ENCODE peak calls at places on chromosomes 4 and X, in five cellular contexts. L is WERI-Rb-1, Q is PC-3, A is RWPE1, O is coronary artery. P is an unnamed sample.

GRCh38 chrX:153871451-153871850 is 14.5 kb downstream of the L1CAM start:
- DNase-seq in O (no peak), L (no peak), Q (no peak), A (no peak), P (no peak)

GRCh38 chr4:80788798-80789197 is 241.7 kb upstream of the BMP3 start:
- DNase-seq in O (no peak), Q (no peak), L (no peak), A (no peak), P (no peak)

GRCh38 chr4:114257516-114257915 is 278.1 kb upstream of the ARSJ start:
- DNase-seq in L (no peak), A (no peak), O (no peak), Q (peak; percentile 6), P (no peak)

GRCh38 chr4:52861171-52861873 is 795 bp upstream of the RASL11B start:
- DNase-seq in Q (no peak), A (no peak), L (no peak), O (no peak), P (no peak)

GRCh38 chrX:14030248-14030592 is 528 bp upstream of the GEMIN8 start:
- DNase-seq in Q (peak; percentile 29), L (no peak), O (no peak), A (no peak), P (no peak)

GRCh38 chr4:173281420-173282333 is 52.5 kb downstream of the HMGB2 start:
- DNase-seq in O (no peak), A (no peak), Q (no peak), L (no peak), P (no peak)

GRCh38 chr4:15327311-15328298 is 100.2 kb upstream of the C1QTNF7 start:
- DNase-seq in O (no peak), L (no peak), Q (no peak), A (no peak), P (no peak)

GRCh38 chrX:47191331-47191730 is 2.3 kb upstream of the UBA1 start:
- DNase-seq in A (peak; percentile 45), O (no peak), Q (peak; percentile 44), L (no peak), P (no peak)

GRCh38 chrX:49858341-49858740 is 20.9 kb upstream of the USP27X start:
- DNase-seq in A (no peak), Q (no peak), L (no peak), O (no peak), P (no peak)

GRCh38 chr4:134585972-134586371 is 384.4 kb upstream of the PABPC4L start:
- DNase-seq in L (no peak), O (no peak), Q (no peak), A (no peak), P (no peak)

GRCh38 chrX:24870143-24870542 is 145.6 kb downstream of the ARX start:
- DNase-seq in A (no peak), L (no peak), Q (peak; percentile 33), O (no peak), P (no peak)

GRCh38 chrX:135740683-135741149 is 27.3 kb downstream of the CT45A3 start:
- DNase-seq in L (peak; percentile 40), Q (peak; percentile 54), O (no peak), A (peak; percentile 4), P (no peak)

GRCh38 chr4:118193421-118193820 is 159.1 kb downstream of the NDST3 start:
- DNase-seq in A (no peak), Q (no peak), L (no peak), O (no peak), P (no peak)

GRCh38 chr4:87243426-87244053 is 23.1 kb upstream of the KLHL8 start:
- DNase-seq in O (no peak), L (no peak), Q (no peak), A (no peak), P (no peak)

GRCh38 chr4:129344058-129344457 is 248.1 kb downstream of the C4orf33 start:
- DNase-seq in Q (peak; percentile 71), O (no peak), A (peak; percentile 53), L (peak; percentile 32), P (no peak)

GRCh38 chr4:153447175-153447887 is 18.8 kb upstream of the TMEM131L start:
- DNase-seq in L (no peak), Q (no peak), O (no peak), A (no peak), P (no peak)

GRCh38 chrX:26262121-26262523 is 46.2 kb downstream of the MAGEB5 start:
- DNase-seq in L (no peak), A (peak; percentile 1), Q (peak; percentile 7), O (no peak), P (no peak)

GRCh38 chrX:112147206-112147605 is 64.6 kb upstream of the TRPC5 start:
- DNase-seq in Q (peak; percentile 3), A (peak; percentile 1), O (no peak), L (peak; percentile 45), P (no peak)

GRCh38 chr4:37693450-37694190 is 7.4 kb upstream of the RELL1 start:
- DNase-seq in O (no peak), A (peak; percentile 81), Q (peak; percentile 86), L (no peak), P (peak; percentile 50)

GRCh38 chrX:38500886-38501285 is 60.5 kb upstream of the TSPAN7 start:
- DNase-seq in Q (no peak), O (no peak), A (no peak), L (no peak), P (no peak)

GRCh38 chrX:68413254-68413653 is 20.0 kb downstream of the OPHN1 start:
- DNase-seq in L (no peak), Q (no peak), O (no peak), A (no peak), P (no peak)

GRCh38 chr4:78417603-78418002 is 134.0 kb upstream of the ANXA3 start:
- DNase-seq in O (no peak), L (no peak), Q (no peak), A (peak; percentile 19), P (no peak)

GRCh38 chr4:166421556-166422156 is 548.6 kb downstream of the TLL1 start:
- DNase-seq in A (no peak), Q (peak; percentile 28), O (no peak), L (no peak), P (no peak)

GRCh38 chr4:57309658-57310057 is 199.5 kb upstream of the IGFBP7 start:
- DNase-seq in O (no peak), A (no peak), L (no peak), Q (no peak), P (no peak)

GRCh38 chr4:185775792-185776555 is 36.0 kb downstream of the SORBS2 start:
- DNase-seq in L (no peak), Q (no peak), O (no peak), A (no peak), P (no peak)

GRCh38 chr4:76090241-76090691 is 15.8 kb downstream of the ART3 start:
- DNase-seq in A (peak; percentile 75), Q (no peak), O (no peak), L (no peak), P (peak; percentile 99)

GRCh38 chrX:38664285-38664684 is 102.9 kb downstream of the TSPAN7 start:
- DNase-seq in L (no peak), Q (peak; percentile 56), O (no peak), A (peak; percentile 13), P (no peak)

GRCh38 chrX:41518841-41519220 is 71.7 kb downstream of the NYX start:
- DNase-seq in O (no peak), Q (no peak), L (no peak), A (no peak), P (no peak)

GRCh38 chr4:148344382-148344781 is 97.8 kb downstream of the NR3C2 start:
- DNase-seq in A (no peak), O (no peak), Q (no peak), L (no peak), P (no peak)

GRCh38 chr4:84875636-84876371 is 90.7 kb downstream of the WDFY3 start:
- DNase-seq in A (no peak), O (no peak), Q (no peak), L (no peak), P (no peak)

GRCh38 chr4:150986085-150986484 is 29.0 kb downstream of the LRBA start:
- DNase-seq in Q (no peak), O (no peak), L (no peak), A (no peak), P (no peak)

GRCh38 chrX:133986008-133986683 is 752 bp upstream of the GPC3 start:
- DNase-seq in Q (no peak), A (no peak), O (no peak), L (no peak), P (no peak)

GRCh38 chrX:133987188-133987587 is 1.8 kb upstream of the GPC3 start:
- DNase-seq in A (no peak), Q (no peak), O (no peak), L (no peak), P (no peak)

GRCh38 chrX:133984857-133985163 is 584 bp downstream of the GPC3 start:
- DNase-seq in L (no peak), Q (no peak), O (no peak), A (no peak), P (no peak)

GRCh38 chrX:133983974-133984578 is 1.3 kb downstream of the GPC3 start:
- DNase-seq in L (no peak), A (no peak), Q (no peak), O (no peak), P (no peak)

GRCh38 chrX:133985164-133986007 is at the start of gene GPC3:
- DNase-seq in Q (no peak), O (no peak), L (no peak), A (peak; percentile 30), P (no peak)
- H3K27ac ChIP-seq in Q (no peak within 1 kb of the TSS), O (no peak within 1 kb of the TSS), L (no peak within 1 kb of the TSS), A (no peak within 1 kb of the TSS), P (no peak within 1 kb of the TSS)

DNA sequence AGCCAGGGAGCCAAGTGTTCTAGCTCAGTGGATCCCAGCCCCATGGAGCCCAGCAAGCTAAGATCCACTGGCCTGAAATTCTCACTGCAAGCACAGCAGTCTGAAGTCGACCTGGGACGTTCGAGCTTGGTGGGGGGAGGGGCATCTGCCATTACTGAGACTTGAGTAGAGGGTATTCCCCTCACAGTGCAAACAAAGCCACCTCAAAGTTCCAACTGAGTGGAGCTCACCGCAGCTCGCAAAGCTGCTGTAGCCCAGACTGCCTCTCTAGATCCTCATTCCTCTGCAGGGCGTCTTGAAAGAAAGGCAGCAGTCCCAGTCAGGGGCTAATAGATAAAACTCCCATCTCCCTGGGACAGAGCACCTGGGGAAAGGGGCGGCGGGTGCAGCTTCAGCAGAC is 226.3 kb downstream of the ZIC3 start:
- DNase-seq in Q (no peak), A (no peak), O (no peak), L (no peak), P (no peak)
- H3K27ac ChIP-seq in Q (no peak overlapping the region), A (no peak overlapping the region), O (no peak overlapping the region), L (no peak overlapping the region), P (no peak overlapping the region)

GRCh38 chr4:176883681-176884418 is 91.1 kb upstream of the VEGFC start:
- DNase-seq in O (no peak), L (no peak), Q (peak; percentile 93), A (peak; percentile 4), P (no peak)
- H3K27ac ChIP-seq in O (no peak overlapping the region), L (no peak overlapping the region), Q (peak overlapping the region; percentile 99), A (peak overlapping the region; percentile 72), P (peak overlapping the region; percentile 94)

GRCh38 chr4:4491396-4491893 is 50.4 kb downstream of the STX18 start:
- DNase-seq in A (no peak), L (no peak), O (no peak), Q (no peak), P (no peak)
- H3K27ac ChIP-seq in A (no peak overlapping the region), L (no peak overlapping the region), O (no peak overlapping the region), Q (no peak overlapping the region), P (no peak overlapping the region)